ENCODE peak calls at places on chromosomes 11 and 22, in ten cellular contexts. A, S, I, F, H, O, J, C, D and R are unnamed samples.

GRCh38 chr11:2998073-2998850 is 6.1 kb upstream of the NAP1L4 start:
- DNase-seq in A (peak; percentile 55), S (no peak), I (no peak), F (no peak), H (peak; percentile 2), O (no peak), J (no peak), C (no peak), D (no peak), R (no peak)

GRCh38 chr11:93525601-93526000 is 17.6 kb downstream of the SMCO4 start:
- DNase-seq in A (no peak), S (no peak), I (no peak), F (no peak), H (peak; percentile 82), O (no peak), J (no peak), C (no peak), D (no peak), R (no peak)

GRCh38 chr11:61744181-61744580 is 8.3 kb upstream of the MYRF start:
- DNase-seq in A (no peak), S (peak; percentile 73), I (no peak), F (no peak), H (no peak), O (no peak), J (no peak), C (no peak), D (no peak), R (no peak)

GRCh38 chr11:45801723-45802315 is 3.1 kb upstream of the SLC35C1 start:
- DNase-seq in A (peak; percentile 75), S (no peak), I (no peak), F (no peak), H (no peak), O (no peak), J (no peak), C (no peak), D (no peak), R (no peak)

GRCh38 chr11:68658661-68659060 is 25.7 kb upstream of the GAL start:
- DNase-seq in A (no peak), S (no peak), I (no peak), F (no peak), H (no peak), O (no peak), J (no peak), C (no peak), D (no peak), R (no peak)

GRCh38 chr22:38869663-38870062 is 2.4 kb downstream of the CBX6 start:
- DNase-seq in A (no peak), S (no peak), I (no peak), F (no peak), H (peak; percentile 8), O (no peak), J (no peak), C (no peak), D (peak; percentile 24), R (no peak)

GRCh38 chr22:42066937-42067336 is 3.7 kb downstream of the NAGA start:
- DNase-seq in A (peak; percentile 15), S (peak; percentile 53), I (no peak), F (no peak), H (no peak), O (no peak), J (no peak), C (no peak), D (no peak), R (no peak)

GRCh38 chr11:104665631-104666030 is 232.6 kb downstream of the CASP12 start:
- DNase-seq in A (no peak), S (no peak), I (no peak), F (peak; percentile 50), H (no peak), O (no peak), J (no peak), C (no peak), D (no peak), R (no peak)

GRCh38 chr11:100961633-100962032 is 168.0 kb downstream of the PGR start:
- DNase-seq in A (no peak), S (no peak), I (no peak), F (no peak), H (no peak), O (no peak), J (no peak), C (no peak), D (no peak), R (no peak)

DNA sequence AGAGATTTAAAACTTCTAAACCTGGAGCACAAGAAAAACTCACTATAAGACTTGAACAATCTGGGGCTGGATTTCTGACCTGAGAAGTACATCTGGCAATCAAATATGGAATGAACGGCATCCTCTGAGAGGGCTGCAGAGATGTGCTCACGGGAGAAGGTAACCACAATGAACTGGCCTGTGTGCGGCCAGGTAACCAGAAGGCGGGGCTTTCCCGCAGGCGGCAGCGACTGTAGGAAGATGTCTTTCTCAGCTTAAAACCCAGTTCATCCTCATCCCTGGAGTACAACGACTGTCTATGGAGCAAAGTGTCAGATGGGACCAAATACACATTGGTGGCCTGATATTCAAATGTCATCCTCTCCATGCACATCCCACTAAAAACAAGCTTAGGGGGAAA is 24.5 kb downstream of the MICAL3 start:
- DNase-seq in A (no peak), S (no peak), I (no peak), F (no peak), H (no peak), O (no peak), J (no peak), C (no peak), D (no peak), R (no peak)
- H3K4me3 ChIP-seq in A (peak overlapping the region; percentile 83), S (peak overlapping the region; percentile 59), I (peak overlapping the region; percentile 82), F (peak overlapping the region; percentile 66), H (peak overlapping the region; percentile 98), O (peak overlapping the region; percentile 93), J (peak overlapping the region; percentile 76), C (peak overlapping the region; percentile 84), D (peak overlapping the region; percentile 78), R (peak overlapping the region; percentile 77)

DNA sequence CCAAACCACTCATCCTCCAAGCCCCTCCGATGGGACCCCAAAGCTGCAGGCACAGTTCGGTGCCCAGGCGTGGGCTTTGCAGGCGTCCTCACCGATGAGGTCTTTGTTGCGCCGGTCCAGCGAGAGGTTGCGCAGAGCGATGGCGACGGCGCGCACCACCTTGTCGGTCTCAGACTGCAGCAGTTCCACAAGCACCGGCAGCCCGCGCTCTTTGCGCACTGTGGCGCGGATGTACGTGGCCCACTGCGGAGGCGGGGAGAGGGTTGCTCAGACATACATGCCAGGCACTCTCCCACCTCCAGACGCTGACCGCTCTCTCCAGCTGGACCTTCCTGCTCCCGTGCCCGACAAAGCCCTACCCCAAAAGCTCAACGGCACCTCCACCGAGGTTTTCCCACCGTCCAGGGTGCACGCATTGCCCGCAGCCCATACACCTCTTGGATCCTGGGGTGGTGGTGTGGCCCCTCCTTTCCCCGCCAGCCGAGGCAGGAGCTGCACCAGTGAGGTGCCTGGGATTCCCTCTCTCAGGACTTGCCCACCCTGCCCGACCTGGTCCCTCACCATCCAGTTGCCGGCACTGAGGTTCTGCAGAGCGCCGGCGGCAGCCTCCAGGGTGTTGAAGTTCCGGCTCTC is 32.0 kb upstream of the TXNRD2 start:
- DNase-seq in A (no peak), S (no peak), I (no peak), F (no peak), H (no peak), O (no peak), J (no peak), C (no peak), D (no peak), R (no peak)
- H3K27ac ChIP-seq in A (no peak overlapping the region), S (no peak overlapping the region), I (no peak overlapping the region), F (peak overlapping the region; percentile 21), H (no peak overlapping the region), O (no peak overlapping the region), J (no peak overlapping the region), C (no peak overlapping the region), D (no peak overlapping the region), R (no peak overlapping the region)

DNA sequence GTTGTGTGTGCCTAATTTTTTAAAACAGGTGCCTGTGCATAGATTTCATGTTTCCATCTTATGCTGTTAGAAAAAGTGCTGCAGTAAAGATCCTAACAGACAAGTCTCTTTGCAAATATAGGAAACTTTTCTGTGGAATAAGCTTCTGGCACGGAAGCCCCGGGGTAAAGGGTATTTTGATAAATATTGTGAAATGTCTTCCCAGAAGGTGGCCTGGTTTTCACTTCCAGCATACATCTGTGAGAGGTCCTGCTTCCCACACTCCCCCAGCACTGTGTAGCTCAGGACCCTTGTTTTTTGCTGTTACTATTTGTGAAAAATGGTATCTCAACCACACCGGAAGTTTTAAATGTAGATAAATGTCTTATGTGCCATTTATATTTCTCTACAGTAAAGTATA is 14.5 kb downstream of the ST3GAL4 start:
- DNase-seq in A (no peak), S (no peak), I (no peak), F (no peak), H (peak; percentile 8), O (no peak), J (no peak), C (no peak), D (no peak), R (no peak)
- H3K4me3 ChIP-seq in A (no peak overlapping the region), S (no peak overlapping the region), I (no peak overlapping the region), F (no peak overlapping the region), H (no peak overlapping the region), O (no peak overlapping the region), J (no peak overlapping the region), C (no peak overlapping the region), D (no peak overlapping the region), R (no peak overlapping the region)

GRCh38 chr11:6666302-6667183 is 10.9 kb upstream of the DCHS1 start:
- DNase-seq in A (no peak), S (no peak), I (no peak), F (no peak), H (no peak), O (no peak), J (no peak), C (no peak), D (no peak), R (no peak)

GRCh38 chr11:6667733-6668374 is 12.2 kb upstream of the DCHS1 start:
- DNase-seq in A (no peak), S (no peak), I (no peak), F (no peak), H (no peak), O (peak; percentile 22), J (peak; percentile 27), C (peak; percentile 21), D (no peak), R (no peak)

GRCh38 chr11:6658647-6659046 is 3.0 kb upstream of the DCHS1 start:
- DNase-seq in A (no peak), S (no peak), I (no peak), F (no peak), H (no peak), O (no peak), J (no peak), C (no peak), D (no peak), R (no peak)

GRCh38 chr11:6660712-6661111 is 5.1 kb upstream of the DCHS1 start:
- DNase-seq in A (no peak), S (no peak), I (no peak), F (no peak), H (no peak), O (no peak), J (no peak), C (no peak), D (no peak), R (no peak)

DNA sequence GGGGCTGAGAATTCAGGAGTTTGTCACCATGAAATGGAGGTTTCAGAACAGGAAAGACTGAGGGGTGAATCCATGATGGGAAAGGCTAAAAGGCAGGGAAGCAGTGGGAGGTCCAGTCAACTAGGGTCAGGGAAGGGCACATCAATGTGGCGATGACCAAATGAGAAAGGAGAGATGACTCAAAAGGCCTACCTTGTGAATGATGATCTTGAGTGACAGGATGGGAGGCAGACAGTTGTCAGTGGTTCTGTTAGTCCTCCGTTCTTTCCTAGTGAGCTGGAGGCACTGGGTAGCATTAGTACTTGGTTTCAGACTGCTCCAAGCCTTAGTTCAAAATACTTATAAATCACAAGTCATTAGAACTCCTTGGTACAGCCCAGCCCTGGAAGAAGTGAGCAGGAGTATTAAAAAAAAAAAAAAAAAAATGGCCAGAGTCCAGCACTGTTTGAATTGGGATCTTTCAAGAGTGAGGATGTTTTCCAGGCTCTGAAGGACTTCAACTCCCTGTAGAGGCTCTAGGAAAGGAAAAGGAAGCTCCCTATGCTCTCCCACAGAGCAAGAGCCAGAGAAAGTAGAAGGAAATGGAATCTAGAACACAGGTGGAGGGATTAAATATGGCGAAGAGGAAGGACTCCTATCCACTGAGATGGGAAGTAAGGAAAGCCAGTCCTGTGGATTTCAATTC is 8.3 kb upstream of the DCHS1 start:
- DNase-seq in A (no peak), S (no peak), I (no peak), F (no peak), H (no peak), O (no peak), J (no peak), C (no peak), D (no peak), R (no peak)
- H3K27ac ChIP-seq in A (no peak overlapping the region), S (no peak overlapping the region), I (peak overlapping the region; percentile 51), F (no peak overlapping the region), H (no peak overlapping the region), O (no peak overlapping the region), J (no peak overlapping the region), C (no peak overlapping the region), D (no peak overlapping the region), R (no peak overlapping the region)